ENCODE peak calls at places on chromosomes 6 and 20, in eight cellular contexts. D, V, F, N, H, J, P and X are unnamed samples.

GRCh38 chr6:17768388-17768787 is 61.7 kb upstream of the NUP153 start:
- DNase-seq in P (no peak), V (peak; percentile 52), H (peak; percentile 37), N (no peak), J (no peak), F (no peak), D (peak; percentile 43), X (no peak)

GRCh38 chr6:47810885-47811284 is 29.1 kb downstream of the OPN5 start:
- DNase-seq in H (no peak), P (no peak), F (no peak), N (no peak), V (no peak), D (peak; percentile 46), J (no peak), X (no peak)

GRCh38 chr6:53866231-53866630 is 71.4 kb downstream of the LRRC1 start:
- DNase-seq in J (no peak), D (no peak), H (no peak), N (no peak), V (no peak), F (no peak), P (no peak), X (no peak)

GRCh38 chr6:1708141-1708540 is 98.4 kb downstream of the FOXC1 start:
- DNase-seq in D (no peak), V (peak; percentile 43), P (no peak), F (no peak), N (no peak), H (no peak), J (no peak), X (no peak)

GRCh38 chr20:44702776-44703175 is 12.4 kb upstream of the CCN5 start:
- DNase-seq in V (peak; percentile 95), N (no peak), P (peak; percentile 65), H (peak; percentile 95), D (no peak), F (no peak), J (peak; percentile 80), X (no peak)

GRCh38 chr6:38508286-38508685 is 131.4 kb downstream of the BTBD9 start:
- DNase-seq in P (no peak), V (no peak), H (no peak), F (no peak), J (no peak), N (no peak), D (no peak), X (no peak)

GRCh38 chr6:84575264-84575663 is 189.1 kb downstream of the TBX18 start:
- DNase-seq in F (no peak), J (no peak), V (no peak), D (no peak), N (no peak), H (peak; percentile 78), P (no peak), X (no peak)

GRCh38 chr6:152154559-152155356 is 347.3 kb downstream of the ESR1 start:
- DNase-seq in D (no peak), V (no peak), H (no peak), F (no peak), P (no peak), N (no peak), J (no peak), X (no peak)

GRCh38 chr6:169967687-169968086 is 216.3 kb downstream of the ERMARD start:
- DNase-seq in J (no peak), F (no peak), H (no peak), V (peak; percentile 44), N (peak; percentile 5), P (no peak), D (no peak), X (no peak)

GRCh38 chr6:54060286-54060685 is 51.0 kb upstream of the MLIP start:
- DNase-seq in F (no peak), N (no peak), J (no peak), P (no peak), V (no peak), H (peak; percentile 60), D (no peak), X (no peak)

DNA sequence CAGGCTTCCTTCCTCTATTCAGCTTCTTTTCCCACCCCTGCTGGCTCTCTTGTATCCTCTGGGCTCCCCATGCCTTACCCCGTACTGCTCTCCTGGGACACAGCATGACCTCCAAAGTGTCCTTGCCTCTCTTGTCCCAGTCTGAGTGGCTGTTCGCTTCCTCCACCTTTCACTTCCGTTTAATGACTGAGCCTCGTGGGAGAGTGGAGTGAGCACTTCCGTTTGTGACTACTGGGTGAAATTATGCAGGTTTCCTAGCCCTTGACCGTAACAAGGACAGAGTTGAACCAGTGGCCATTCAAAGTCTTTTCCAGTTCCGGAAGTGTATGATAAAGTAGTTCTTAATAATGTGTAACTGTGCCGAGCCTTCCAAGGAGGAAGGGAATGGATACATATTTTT is 109.2 kb downstream of the ARID1B start:
- DNase-seq in F (no peak), D (no peak), P (no peak), V (no peak), J (no peak), N (no peak), H (peak; percentile 36), X (no peak)
- H3K4me1 ChIP-seq in F (peaks cover 26% of the 10 kb centered on the region), D (peaks cover 84% of the 10 kb centered on the region), P (peaks cover 14% of the 10 kb centered on the region), V (peaks cover 4% of the 10 kb centered on the region), J (peaks cover 30% of the 10 kb centered on the region), N (peaks cover 21% of the 10 kb centered on the region), H (peaks cover 9% of the 10 kb centered on the region), X (peaks cover 15% of the 10 kb centered on the region)

DNA sequence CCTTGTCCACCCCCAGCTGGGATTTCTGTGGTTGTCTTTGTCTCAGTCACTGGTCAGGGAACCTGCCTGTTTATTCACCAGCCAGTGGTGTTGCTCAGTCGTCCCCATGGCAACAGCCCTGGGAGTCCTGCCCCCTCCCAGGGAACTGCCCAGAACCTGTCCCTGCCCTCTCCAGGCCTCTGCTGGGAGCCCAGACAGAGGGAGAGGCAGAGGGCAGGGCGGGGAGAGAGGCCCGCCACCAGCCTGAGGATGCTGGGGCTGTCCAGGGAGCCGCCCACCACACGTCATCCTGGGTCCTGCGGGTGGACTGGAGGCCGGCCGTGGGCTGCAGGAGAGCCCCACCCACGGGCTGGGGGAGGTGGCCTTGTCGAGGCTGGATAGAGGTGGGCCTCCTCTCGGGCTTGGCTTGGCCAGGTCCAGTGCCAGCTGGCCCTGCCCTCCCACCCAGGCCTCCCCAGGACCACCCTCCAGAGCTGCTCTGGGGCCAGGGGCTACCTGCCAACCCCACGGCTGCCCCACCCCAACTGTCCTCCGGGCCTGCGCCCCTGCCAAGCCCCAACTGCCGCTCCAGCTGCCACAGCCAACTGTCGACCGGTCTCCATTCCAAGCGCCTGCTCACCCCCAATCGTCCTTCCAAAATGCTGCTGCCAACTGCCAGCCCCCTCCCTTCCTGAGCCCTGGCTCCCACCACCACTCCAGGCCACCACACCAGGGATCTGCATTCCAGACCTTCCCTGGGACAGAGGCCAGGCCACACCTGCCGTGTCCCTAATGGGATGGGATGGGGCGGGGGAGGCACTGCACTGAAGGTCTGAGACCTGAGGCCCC is 4.2 kb upstream of the ZBTB46 start:
- DNase-seq in N (peak; percentile 90), J (peak; percentile 90), P (peak; percentile 88), H (peak; percentile 98), F (no peak), V (peak; percentile 100), D (peak; percentile 98), X (no peak)
- H3K4me1 ChIP-seq in N (peaks cover 19% of the 10 kb centered on the region), J (peaks cover 16% of the 10 kb centered on the region), P (peaks cover 8% of the 10 kb centered on the region), H (peaks cover 40% of the 10 kb centered on the region), F (peaks cover 7% of the 10 kb centered on the region), V (peaks cover 10% of the 10 kb centered on the region), D (peaks cover 21% of the 10 kb centered on the region), X (peaks cover 19% of the 10 kb centered on the region)

GRCh38 chr6:111566873-111567517 is 38.7 kb downstream of the TRAF3IP2 start:
- DNase-seq in V (no peak), N (peak; percentile 51), J (no peak), F (no peak), H (no peak), D (no peak), P (no peak), X (no peak)
- H3K4me1 ChIP-seq in V (peaks cover 26% of the 10 kb centered on the region), N (peaks cover 50% of the 10 kb centered on the region), J (peaks cover 53% of the 10 kb centered on the region), F (peaks cover 18% of the 10 kb centered on the region), H (peaks cover 13% of the 10 kb centered on the region), D (no peaks in the 10 kb centered on the region), P (peaks cover 9% of the 10 kb centered on the region), X (peaks cover 42% of the 10 kb centered on the region)

DNA sequence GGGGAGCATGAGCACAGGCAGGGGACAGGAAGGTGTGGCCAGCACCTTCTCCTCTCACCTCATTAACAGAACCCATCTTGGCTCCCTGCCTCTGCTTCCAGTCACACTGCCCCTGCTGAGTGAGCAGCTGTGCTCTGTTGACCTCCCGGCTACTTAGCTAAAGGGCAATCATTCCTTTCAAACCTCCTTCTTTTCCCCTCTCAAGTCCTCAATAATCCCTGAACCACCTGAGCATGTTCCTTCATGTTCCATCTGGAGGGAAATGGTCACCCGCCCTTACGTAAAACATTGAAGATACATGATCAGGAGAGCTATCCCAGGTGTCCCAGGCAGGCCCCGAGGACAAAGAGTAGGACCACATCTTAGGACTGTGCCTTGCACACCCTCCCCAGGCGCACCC is 21.7 kb upstream of the MRPS10 start:
- DNase-seq in F (no peak), D (no peak), P (no peak), N (no peak), V (peak; percentile 67), J (no peak), H (no peak), X (no peak)
- H3K4me1 ChIP-seq in F (no peaks in the 10 kb centered on the region), D (peaks cover 11% of the 10 kb centered on the region), P (no peaks in the 10 kb centered on the region), N (no peaks in the 10 kb centered on the region), V (peaks cover 18% of the 10 kb centered on the region), J (peaks cover 30% of the 10 kb centered on the region), H (peaks cover 10% of the 10 kb centered on the region), X (peaks cover 11% of the 10 kb centered on the region)

GRCh38 chr6:139977887-139978332 is 603.5 kb upstream of the CITED2 start:
- DNase-seq in N (no peak), P (no peak), J (no peak), H (peak; percentile 92), F (no peak), V (no peak), D (no peak), X (peak; percentile 77)
- H3K4me1 ChIP-seq in N (peaks cover 11% of the 10 kb centered on the region), P (peaks cover 11% of the 10 kb centered on the region), J (peaks cover 30% of the 10 kb centered on the region), H (peaks cover 1% of the 10 kb centered on the region), F (no peaks in the 10 kb centered on the region), V (peaks cover 51% of the 10 kb centered on the region), D (peaks cover 24% of the 10 kb centered on the region), X (peaks cover 34% of the 10 kb centered on the region)